ENCODE peak calls at places on chromosomes 5 and 9, in eight cellular contexts. C is SK-N-SH, A is GM12878, E is GM23338, V is Panc1, G is HCT116, U is K562, M is HepG2. D is an unnamed sample.
A peak's percentile ranks its signal among the peaks of the same experiment; 100 is the strongest.

GRCh38 chr5:166551384-166551783 is 1740.1 kb upstream of the WWC1 start:
- DNase-seq in C (no peak), A (no peak), E (no peak), V (no peak), G (no peak), U (no peak), M (no peak), D (no peak)

GRCh38 chr5:38104497-38105230 is 153.7 kb upstream of the EGFLAM start:
- DNase-seq in C (no peak), A (no peak), E (peak; percentile 90), V (no peak), G (no peak), U (no peak), M (peak; percentile 99), D (no peak)

GRCh38 chr9:96436063-96436455 is 13.9 kb upstream of the HABP4 start:
- DNase-seq in C (no peak), A (no peak), E (no peak), V (no peak), G (no peak), U (no peak), M (no peak), D (no peak)

GRCh38 chr9:30774326-30774725 is 1610.1 kb upstream of the ACO1 start:
- DNase-seq in C (no peak), A (no peak), E (peak; percentile 78), V (no peak), G (no peak), U (peak; percentile 19), M (peak; percentile 28), D (no peak)

GRCh38 chr9:115604831-115605483 is 487.0 kb upstream of the TNC start:
- DNase-seq in C (no peak), A (no peak), E (no peak), V (no peak), G (no peak), U (no peak), M (no peak), D (no peak)

GRCh38 chr5:56466136-56466816 is 233.1 kb upstream of the ANKRD55 start:
- DNase-seq in C (no peak), A (no peak), E (no peak), V (no peak), G (no peak), U (no peak), M (no peak), D (no peak)

GRCh38 chr5:76867027-76867426 is 17.2 kb downstream of the S100Z start:
- DNase-seq in C (no peak), A (no peak), E (no peak), V (no peak), G (no peak), U (no peak), M (no peak), D (no peak)

GRCh38 chr5:54872810-54873209 is 112.6 kb downstream of the ESM1 start:
- DNase-seq in C (no peak), A (no peak), E (no peak), V (no peak), G (no peak), U (no peak), M (no peak), D (no peak)

GRCh38 chr9:18493361-18494015 is 19.5 kb downstream of the ADAMTSL1 start:
- DNase-seq in C (peak; percentile 26), A (no peak), E (no peak), V (no peak), G (no peak), U (no peak), M (no peak), D (no peak)

GRCh38 chr9:100277166-100277979 is 75.4 kb downstream of the TEX10 start:
- DNase-seq in C (no peak), A (no peak), E (no peak), V (no peak), G (no peak), U (peak; percentile 13), M (no peak), D (no peak)

GRCh38 chr5:171441246-171441791 is 21.9 kb downstream of the FGF18 start:
- DNase-seq in C (no peak), A (no peak), E (no peak), V (no peak), G (no peak), U (peak; percentile 61), M (no peak), D (no peak)

GRCh38 chr5:61884242-61884855 is 421.7 kb upstream of the KIF2A start:
- DNase-seq in C (no peak), A (no peak), E (no peak), V (no peak), G (no peak), U (no peak), M (no peak), D (no peak)

GRCh38 chr5:139848508-139849100 is 53.0 kb downstream of the PSD2 start:
- DNase-seq in C (no peak), A (no peak), E (peak; percentile 63), V (no peak), G (no peak), U (no peak), M (no peak), D (no peak)

GRCh38 chr9:76717611-76718010 is 46.6 kb upstream of the PCA3 start:
- DNase-seq in C (no peak), A (no peak), E (no peak), V (no peak), G (no peak), U (no peak), M (no peak), D (no peak)
- TF ChIP-seq REST in C (no peak), A (no peak), E (no peak), V (no peak), G (no peak), U (no peak), M (no peak), D (no peak)

GRCh38 chr5:150073677-150074076 is 12.7 kb downstream of the CSF1R start:
- DNase-seq in C (no peak), A (no peak), E (no peak), V (no peak), G (no peak), U (no peak), M (no peak), D (no peak)

GRCh38 chr5:150075806-150076205 is 10.5 kb downstream of the CSF1R start:
- DNase-seq in C (peak; percentile 29), A (no peak), E (no peak), V (no peak), G (no peak), U (peak; percentile 27), M (no peak), D (no peak)

GRCh38 chr5:150075233-150075632 is 11.1 kb downstream of the CSF1R start:
- DNase-seq in C (peak; percentile 2), A (no peak), E (no peak), V (no peak), G (no peak), U (no peak), M (no peak), D (no peak)

GRCh38 chr5:150070821-150071220 is 15.5 kb downstream of the CSF1R start:
- DNase-seq in C (no peak), A (no peak), E (no peak), V (no peak), G (no peak), U (no peak), M (no peak), D (no peak)

DNA sequence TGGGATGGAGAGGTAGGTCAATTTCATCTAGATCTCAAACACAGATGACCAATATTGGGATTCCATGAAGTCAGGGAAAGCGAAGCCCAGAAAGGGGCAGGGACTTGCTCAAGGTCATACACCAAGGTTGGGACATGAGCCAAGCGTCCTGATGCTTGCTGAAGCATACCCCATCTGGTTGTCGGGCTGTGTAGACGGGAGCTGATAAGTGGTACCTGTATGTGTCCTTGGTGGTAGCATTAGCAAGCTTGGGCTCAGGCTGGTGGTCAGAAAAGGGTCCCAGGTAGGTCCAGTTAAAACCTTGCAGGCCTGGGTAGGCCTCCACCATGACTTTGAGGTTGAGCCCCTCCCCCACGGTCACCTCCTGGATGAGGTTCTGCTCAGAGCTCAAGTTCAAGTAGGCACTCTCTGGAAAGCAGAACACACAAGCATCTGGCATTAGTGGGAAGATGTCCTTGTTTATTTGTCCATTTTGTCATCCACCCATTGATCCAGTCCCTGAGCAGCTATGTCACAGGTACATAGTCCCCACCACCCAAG is 13.2 kb downstream of the CSF1R start:
- DNase-seq in C (no peak), A (no peak), E (no peak), V (no peak), G (no peak), U (no peak), M (no peak), D (no peak)
- TF ChIP-seq POLR2AphosphoS5 in C (no peak), A (no peak), E (no peak), V (no peak), G (no peak), U (no peak), M (no peak), D (no peak)

GRCh38 chr9:16505159-16505558 is 365.3 kb downstream of the BNC2 start:
- DNase-seq in C (no peak), A (no peak), E (no peak), V (no peak), G (no peak), U (no peak), M (no peak), D (no peak)
- TF ChIP-seq REST in C (no peak), A (no peak), E (no peak), V (no peak), G (no peak), U (no peak), M (no peak), D (no peak)

GRCh38 chr9:93183663-93184438 is at the start of gene WNK2:
- DNase-seq in C (peak; percentile 96), A (no peak), E (peak; percentile 64), V (no peak), G (no peak), U (peak; percentile 46), M (no peak), D (no peak)
- TF ChIP-seq POLR2AphosphoS5 in C (no peak), A (no peak), E (peak; percentile 46), V (no peak), G (peak; percentile 60), U (no peak), M (no peak), D (no peak)

GRCh38 chr5:150221471-150221870 is 31.6 kb downstream of the SLC6A7 start:
- DNase-seq in C (no peak), A (no peak), E (no peak), V (no peak), G (no peak), U (no peak), M (no peak), D (no peak)
- TF ChIP-seq REST in C (no peak), A (no peak), E (no peak), V (no peak), G (no peak), U (no peak), M (no peak), D (no peak)